ENCODE peak calls at places on chromosomes 2 and 18, in six cellular contexts. G is mesenchymal stem cell, K is IMR-90, E is mesendoderm, N is trophoblast cell, O is H9. D is an unnamed sample.

GRCh38 chr2:201696151-201696659 is 2.2 kb downstream of the MPP4 start:
- DNase-seq in E (no peak), K (peak), N (no peak), G (peak), O (no peak), D (no peak)

GRCh38 chr2:112646102-112646719 is 472 bp downstream of the SLC20A1 start:
- DNase-seq in N (no peak), G (no peak), E (no peak), O (no peak), K (no peak), D (no peak)

GRCh38 chr2:127514076-127514475 is 12.2 kb downstream of the IWS1 start:
- DNase-seq in E (no peak), O (no peak), K (no peak), N (no peak), G (no peak), D (no peak)

GRCh38 chr2:239383796-239384156 is 17.0 kb downstream of the HDAC4 start:
- DNase-seq in O (no peak), N (no peak), E (no peak), K (no peak), G (no peak), D (no peak)

GRCh38 chr2:154686162-154686561 is 12.3 kb upstream of the KCNJ3 start:
- DNase-seq in N (no peak), G (no peak), E (peak), K (no peak), O (no peak), D (no peak)

GRCh38 chr2:239587311-239587731 is 186.5 kb upstream of the HDAC4 start:
- DNase-seq in G (no peak), N (peak), O (no peak), E (no peak), K (no peak), D (no peak)

GRCh38 chr18:50970006-50970405 is 2.2 kb downstream of the ELAC1 start:
- DNase-seq in O (no peak), N (no peak), E (no peak), K (no peak), G (no peak), D (no peak)

GRCh38 chr18:2961828-2962227 is 51.1 kb downstream of the LPIN2 start:
- DNase-seq in N (no peak), E (no peak), O (no peak), K (peak), G (peak), D (no peak)

GRCh38 chr2:150994041-150994440 is 267.6 kb downstream of the RBM43 start:
- DNase-seq in E (no peak), N (no peak), O (no peak), K (peak), G (peak), D (no peak)

GRCh38 chr2:111168528-111168929 is 47.8 kb downstream of the BCL2L11 start:
- DNase-seq in G (peak), E (no peak), O (no peak), N (no peak), K (peak), D (no peak)

GRCh38 chr18:68060871-68061270 is 544.4 kb upstream of the DSEL start:
- DNase-seq in G (no peak), O (no peak), N (no peak), K (peak), E (no peak), D (no peak)

GRCh38 chr18:60452424-60452823 is 79.8 kb upstream of the MC4R start:
- DNase-seq in O (no peak), N (no peak), E (no peak), K (peak), G (peak), D (no peak)

GRCh38 chr18:9771261-9771976 is 63.3 kb downstream of the RAB31 start:
- DNase-seq in G (peak), E (peak), N (peak), K (peak), O (peak), D (peak)

GRCh38 chr2:41965886-41966285 is 81.9 kb upstream of the PKDCC start:
- DNase-seq in N (no peak), E (no peak), G (peak), O (no peak), K (no peak), D (no peak)

GRCh38 chr2:181420259-181421130 is 36.7 kb upstream of the ITGA4 start:
- DNase-seq in E (no peak), G (no peak), N (no peak), K (no peak), O (no peak), D (no peak)

GRCh38 chr2:215654177-215654850 is 218.4 kb upstream of the FN1 start:
- DNase-seq in N (no peak), O (no peak), E (no peak), K (peak), G (no peak), D (no peak)

GRCh38 chr2:234427081-234428058 is 69.5 kb downstream of the ARL4C start:
- DNase-seq in E (peak), N (no peak), O (peak), G (peak), K (peak), D (peak)

GRCh38 chr2:172693037-172693436 is 42.6 kb upstream of the RAPGEF4 start:
- DNase-seq in K (peak), E (no peak), N (peak), G (peak), O (no peak), D (no peak)
- H3K4me2 ChIP-seq in K (peak), E (no peak), N (no peak), G (no peak), O (no peak), D (no peak)

GRCh38 chr2:36824281-36824680 is 127.8 kb downstream of the VIT start:
- DNase-seq in E (no peak), K (no peak), N (no peak), G (no peak), O (peak), D (no peak)
- H2BK5ac ChIP-seq in E (no peak), K (no peak), N (no peak), G (no peak), O (no peak), D (no peak)

GRCh38 chr2:391658-392170 is 103.8 kb upstream of the ALKAL2 start:
- DNase-seq in E (no peak), G (no peak), O (no peak), N (peak), K (no peak), D (no peak)
- H3K4me2 ChIP-seq in E (no peak), G (no peak), O (no peak), N (no peak), K (no peak), D (no peak)

DNA sequence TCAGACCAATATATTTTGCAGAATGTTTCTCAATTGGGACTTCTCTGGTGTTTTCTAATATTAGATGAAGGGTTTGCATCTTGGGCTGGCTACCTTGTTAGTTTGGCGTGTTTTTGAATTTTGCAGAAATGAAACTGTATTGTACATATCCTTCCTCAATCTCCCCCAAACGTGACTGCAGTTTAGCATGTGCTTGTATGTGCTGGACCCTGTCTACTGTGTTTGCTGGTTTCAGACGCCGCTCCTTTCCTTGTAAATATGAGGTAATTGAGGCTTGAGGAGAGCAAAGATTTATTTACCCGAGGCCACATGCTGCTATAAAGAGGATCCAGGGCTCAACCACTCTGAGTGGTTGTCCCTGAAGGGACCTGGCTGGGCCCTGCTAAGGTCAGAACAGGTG is 57.2 kb downstream of the NGEF start:
- DNase-seq in E (no peak), N (no peak), K (no peak), G (no peak), O (no peak), D (no peak)
- H2BK5ac ChIP-seq in E (no peak), N (no peak), K (no peak), G (no peak), O (no peak), D (no peak)